ENCODE peak calls at places on chromosomes 1 and 21, in six cellular contexts. K is NCI-H1048; H is activated naive CD4-positive, alpha-beta T cell; P is foreskin melanocyte; N is C1 segment of cervical spinal cord; W is PC-9. M is an unnamed sample.

GRCh38 chr1:6109688-6110087 is 64.0 kb downstream of the KCNAB2 start:
- DNase-seq in K (no peak), P (no peak), W (no peak), N (no peak), H (no peak), M (no peak)

GRCh38 chr21:33230518-33231324 is 983 bp downstream of the IFNAR2 start:
- DNase-seq in H (no peak), K (no peak), P (peak), W (peak), N (peak), M (peak)

GRCh38 chr1:178496410-178497135 is at the start of gene CLEC20A:
- DNase-seq in H (no peak), N (no peak), W (no peak), P (no peak), K (no peak), M (peak)

GRCh38 chr1:16213013-16213412 is 561 bp upstream of the ARHGEF19 start:
- DNase-seq in K (no peak), N (no peak), P (no peak), W (no peak), H (no peak), M (no peak)

GRCh38 chr1:201941420-201942128 is 4.8 kb downstream of the LMOD1 start:
- DNase-seq in W (peak), H (no peak), P (no peak), N (no peak), K (no peak), M (no peak)

GRCh38 chr1:204340137-204340536 is 19.6 kb downstream of the PLEKHA6 start:
- DNase-seq in H (no peak), W (no peak), N (no peak), K (peak), P (no peak), M (no peak)

GRCh38 chr1:47986741-47987140 is 10.4 kb downstream of the TRABD2B start:
- DNase-seq in K (no peak), W (no peak), N (no peak), H (no peak), P (no peak), M (peak)

GRCh38 chr1:236724521-236724920 is 38.2 kb downstream of the ACTN2 start:
- DNase-seq in H (no peak), P (no peak), K (no peak), N (no peak), W (no peak), M (no peak)

GRCh38 chr1:155134322-155134721 is 1.3 kb upstream of the SLC50A1 start:
- DNase-seq in H (no peak), W (no peak), K (no peak), N (no peak), P (no peak), M (no peak)

GRCh38 chr1:245133995-245134715 is 20.6 kb upstream of the KIF26B start:
- DNase-seq in K (no peak), H (no peak), P (no peak), W (no peak), N (no peak), M (peak)

M was measured in cardiac septum.